ENCODE peak calls at places on chromosomes 12 and 14, in six cellular contexts. J, E, D, K, V and C are unnamed samples.

GRCh38 chr14:101076451-101077220 is 173.1 kb upstream of the RTL1 start:
- DNase-seq in J (no peak), E (no peak), D (peak), K (no peak), V (no peak), C (no peak)

GRCh38 chr14:80074905-80075304 is 136.4 kb downstream of the DIO2 start:
- DNase-seq in J (no peak), E (no peak), D (no peak), K (no peak), V (no peak), C (no peak)

GRCh38 chr12:129332286-129332685 is 479.0 kb downstream of the GLT1D1 start:
- DNase-seq in J (no peak), E (no peak), D (no peak), K (no peak), V (no peak), C (no peak)

GRCh38 chr12:1093166-1093751 is 102.2 kb downstream of the ERC1 start:
- DNase-seq in J (no peak), E (no peak), D (no peak), K (peak), V (no peak), C (peak)

GRCh38 chr14:106694638-106695393 is 1168.4 kb downstream of the TMEM121 start:
- DNase-seq in J (no peak), E (no peak), D (no peak), K (no peak), V (no peak), C (peak)

GRCh38 chr14:58923751-58924405 is 264.6 kb upstream of the DAAM1 start:
- DNase-seq in J (no peak), E (no peak), D (peak), K (no peak), V (no peak), C (no peak)

GRCh38 chr14:105013150-105013787 is 7.6 kb downstream of the CDCA4 start:
- DNase-seq in J (no peak), E (peak), D (no peak), K (no peak), V (no peak), C (no peak)

GRCh38 chr14:51209457-51209856 is 30.6 kb upstream of the TMX1 start:
- DNase-seq in J (no peak), E (no peak), D (no peak), K (no peak), V (no peak), C (no peak)

GRCh38 chr12:132218915-132219314 is 74.7 kb downstream of the NOC4L start:
- DNase-seq in J (no peak), E (no peak), D (peak), K (no peak), V (peak), C (peak)

GRCh38 chr14:49687942-49688700 is at the start of gene POLE2:
- DNase-seq in J (peak), E (peak), D (peak), K (peak), V (peak), C (peak)

GRCh38 chr14:71322660-71323250 is 415.5 kb downstream of the PCNX1 start:
- DNase-seq in J (no peak), E (no peak), D (no peak), K (peak), V (no peak), C (peak)

GRCh38 chr12:14418526-14418925 is 53.0 kb downstream of the ATF7IP start:
- DNase-seq in J (no peak), E (no peak), D (no peak), K (peak), V (no peak), C (no peak)

GRCh38 chr14:32908487-32909084 is 30.1 kb upstream of the NPAS3 start:
- DNase-seq in J (no peak), E (no peak), D (no peak), K (peak), V (no peak), C (no peak)

GRCh38 chr12:57621497-57622292 is 10.5 kb downstream of the ARHGEF25 start:
- DNase-seq in J (peak), E (peak), D (peak), K (peak), V (peak), C (peak)

GRCh38 chr14:104420990-104421389 is 158.6 kb upstream of the C14orf180 start:
- DNase-seq in J (no peak), E (no peak), D (no peak), K (no peak), V (no peak), C (no peak)

GRCh38 chr14:27409936-27410335 is 812.1 kb upstream of the NOVA1 start:
- DNase-seq in J (no peak), E (no peak), D (no peak), K (no peak), V (no peak), C (no peak)

GRCh38 chr12:13208533-13209278 is 12.2 kb downstream of the EMP1 start:
- DNase-seq in J (no peak), E (no peak), D (no peak), K (no peak), V (no peak), C (no peak)

GRCh38 chr12:93825926-93826599 is 148.9 kb downstream of the CRADD start:
- DNase-seq in J (no peak), E (no peak), D (no peak), K (peak), V (no peak), C (no peak)

GRCh38 chr12:93827179-93827578 is 150.0 kb downstream of the CRADD start:
- DNase-seq in J (no peak), E (no peak), D (no peak), K (no peak), V (no peak), C (no peak)

GRCh38 chr12:93823616-93824410 is 146.6 kb downstream of the CRADD start:
- DNase-seq in J (no peak), E (no peak), D (no peak), K (no peak), V (no peak), C (no peak)

GRCh38 chr12:93824514-93825500 is 147.6 kb downstream of the CRADD start:
- DNase-seq in J (no peak), E (no peak), D (no peak), K (peak), V (no peak), C (no peak)

DNA sequence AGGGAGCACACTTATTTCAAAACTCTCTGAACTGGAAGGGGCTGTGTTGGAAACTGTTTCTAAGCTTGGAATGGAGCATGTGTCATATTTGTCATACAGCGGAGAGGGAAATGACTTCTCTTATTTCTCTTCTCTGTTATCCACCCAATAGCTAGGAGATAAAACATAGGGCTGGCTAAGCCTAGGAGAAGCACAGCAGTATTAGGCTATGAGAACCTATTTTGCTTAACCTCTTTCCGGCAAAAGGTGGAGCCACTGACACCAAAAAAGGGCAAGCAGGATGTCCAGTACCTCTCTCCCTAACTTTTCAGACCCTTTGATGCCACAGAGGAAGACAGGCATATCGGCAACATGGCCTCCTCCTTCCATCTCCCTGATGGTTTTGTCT is 148.3 kb downstream of the CRADD start:
- DNase-seq in J (no peak), E (no peak), D (no peak), K (no peak), V (no peak), C (no peak)
- TF ChIP-seq CTCF in J (no peak), E (no peak), D (no peak), K (no peak), V (peak), C (peak)

GRCh38 chr14:39425947-39426346 is 6.3 kb downstream of the FBXO33 start:
- DNase-seq in J (no peak), E (no peak), D (no peak), K (no peak), V (no peak), C (no peak)

GRCh38 chr14:39423793-39424192 is 8.4 kb downstream of the FBXO33 start:
- DNase-seq in J (no peak), E (no peak), D (no peak), K (no peak), V (no peak), C (no peak)

GRCh38 chr14:39430762-39431415 is 1.3 kb downstream of the FBXO33 start:
- DNase-seq in J (no peak), E (no peak), D (peak), K (peak), V (no peak), C (no peak)

GRCh38 chr14:39428118-39428517 is 4.1 kb downstream of the FBXO33 start:
- DNase-seq in J (no peak), E (no peak), D (no peak), K (no peak), V (no peak), C (no peak)

DNA sequence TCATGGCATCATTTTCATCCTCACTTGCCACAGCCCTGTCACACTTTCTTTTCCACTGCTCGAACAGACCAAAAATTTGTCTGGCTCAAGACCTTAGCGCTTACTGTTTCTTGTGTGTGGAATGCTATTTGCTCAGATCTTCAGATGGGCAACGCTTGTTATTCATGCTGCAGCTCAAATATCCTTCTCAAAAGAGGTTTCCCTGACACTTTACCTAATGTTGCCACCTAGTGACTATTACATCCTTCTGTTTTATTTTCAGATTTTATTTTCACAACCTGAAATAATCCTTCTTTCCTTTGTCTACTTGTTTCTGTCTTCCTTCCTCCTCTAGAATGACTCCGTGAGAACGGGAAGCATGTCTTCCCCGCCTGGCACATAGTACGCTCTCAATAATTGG is 5.6 kb downstream of the FBXO33 start:
- DNase-seq in J (no peak), E (no peak), D (no peak), K (peak), V (no peak), C (no peak)
- TF ChIP-seq CTCF in J (no peak), E (no peak), D (no peak), K (peak), V (peak), C (peak)

GRCh38 chr12:105342464-105342863 is 12.0 kb downstream of the C12orf75 start:
- DNase-seq in J (no peak), E (no peak), D (no peak), K (no peak), V (no peak), C (no peak)
- TF ChIP-seq CTCF in J (no peak), E (no peak), D (no peak), K (no peak), V (no peak), C (no peak)

GRCh38 chr12:114403044-114403689 is 2.8 kb downstream of the TBX5 start:
- DNase-seq in J (no peak), E (no peak), D (no peak), K (peak), V (no peak), C (peak)
- TF ChIP-seq CTCF in J (no peak), E (no peak), D (no peak), K (no peak), V (no peak), C (no peak)

DNA sequence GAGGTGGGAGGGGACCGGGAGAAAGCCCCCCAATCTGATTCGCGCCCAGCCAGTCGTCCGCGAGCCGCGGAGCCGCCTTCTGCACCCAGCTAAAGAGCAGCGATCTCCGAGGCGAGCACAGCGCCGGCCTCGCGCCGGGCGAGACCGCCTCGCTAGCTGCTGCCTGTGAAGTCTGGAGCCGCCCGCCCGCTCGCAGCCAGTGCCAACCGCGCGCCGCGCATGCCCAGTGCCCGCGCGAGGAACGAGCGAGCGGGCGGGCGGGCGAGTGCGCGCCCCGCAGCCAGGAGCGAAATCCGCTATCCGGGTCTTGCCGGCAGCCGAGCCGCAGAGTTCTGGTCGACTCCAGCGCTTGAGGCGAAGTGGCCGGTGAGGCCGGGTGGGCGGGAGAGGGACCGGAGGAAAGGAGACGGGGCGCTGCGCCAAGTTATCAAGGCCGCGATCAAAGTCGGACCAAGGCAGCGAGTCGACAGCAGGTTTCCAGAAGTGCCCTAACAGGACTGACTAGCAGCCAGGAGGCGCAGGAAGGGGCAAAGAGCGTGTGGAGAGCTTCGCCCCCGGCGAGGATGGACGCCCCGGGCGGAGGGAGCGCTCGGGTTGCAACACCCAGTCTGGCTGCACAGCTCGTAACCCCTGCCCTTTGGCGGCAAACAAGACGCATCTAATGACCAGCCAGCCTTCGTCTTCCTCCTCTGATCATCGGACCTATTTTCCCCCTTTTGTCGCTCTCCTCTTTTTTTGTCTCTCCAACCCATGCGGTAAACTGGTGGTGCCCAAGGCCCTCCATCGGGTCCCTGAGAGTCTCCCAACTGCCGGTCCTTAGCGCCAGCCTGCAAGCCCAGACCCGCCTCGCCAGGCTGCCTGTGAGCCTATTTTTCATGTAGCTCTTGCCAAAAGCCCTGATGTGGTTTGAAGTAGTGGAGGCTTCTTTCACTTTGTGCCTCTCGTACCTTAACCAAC is at the start of gene EPS8:
- DNase-seq in J (peak), E (peak), D (peak), K (peak), V (no peak), C (peak)
- TF ChIP-seq CTCF in J (peak), E (no peak), D (no peak), K (peak), V (no peak), C (no peak)

GRCh38 chr14:81986005-81986404 is 452.4 kb upstream of the SEL1L start:
- DNase-seq in J (no peak), E (no peak), D (no peak), K (no peak), V (no peak), C (no peak)

GRCh38 chr14:81990312-81990761 is 456.7 kb upstream of the SEL1L start:
- DNase-seq in J (peak), E (no peak), D (no peak), K (peak), V (peak), C (peak)

GRCh38 chr14:81991998-81992397 is 458.3 kb upstream of the SEL1L start:
- DNase-seq in J (no peak), E (no peak), D (no peak), K (peak), V (no peak), C (no peak)
- TF ChIP-seq CTCF in J (peak), E (no peak), D (no peak), K (peak), V (no peak), C (peak)